ENCODE peak calls at places on chromosomes 12 and 14, in four cellular contexts. C is upper lobe of right lung, I is epithelial cell of esophagus, X is lung. Y is an unnamed sample.

GRCh38 chr14:92783813-92784431 is 10.2 kb upstream of the GOLGA5 start:
- DNase-seq in C (no peak), X (no peak), I (peak), Y (peak)

GRCh38 chr14:36508418-36509051 is 11.5 kb downstream of the NKX2-1 start:
- DNase-seq in X (peak), I (no peak), C (peak), Y (no peak)

GRCh38 chr12:57239587-57240068 is 10.1 kb downstream of the SHMT2 start:
- DNase-seq in I (no peak), C (no peak), X (no peak), Y (no peak)

GRCh38 chr12:24244801-24245200 is 295.3 kb upstream of the SOX5 start:
- DNase-seq in I (peak), X (no peak), C (no peak), Y (no peak)

GRCh38 chr12:5391638-5392037 is 40.3 kb upstream of the NTF3 start:
- DNase-seq in X (no peak), I (no peak), C (no peak), Y (no peak)

GRCh38 chr14:58739674-58740073 is 101.9 kb downstream of the DACT1 start:
- DNase-seq in X (no peak), C (no peak), I (no peak), Y (no peak)

GRCh38 chr14:23513005-23513412 is 38.6 kb downstream of the ZFHX2 start:
- DNase-seq in I (no peak), C (no peak), X (no peak), Y (no peak)

GRCh38 chr14:44742202-44742601 is 219.5 kb downstream of the KLHL28 start:
- DNase-seq in I (no peak), X (no peak), C (no peak), Y (no peak)

GRCh38 chr14:104820669-104821228 is 19.8 kb downstream of the ZBTB42 start:
- DNase-seq in C (peak), I (peak), X (peak), Y (peak)

GRCh38 chr12:44812062-44812461 is 64.1 kb downstream of the NELL2 start:
- DNase-seq in X (no peak), I (peak), C (no peak), Y (no peak)

GRCh38 chr12:94318178-94318577 is 141.5 kb downstream of the CEP83 start:
- DNase-seq in X (no peak), C (no peak), I (no peak), Y (no peak)

GRCh38 chr12:50297996-50298395 is 14.7 kb upstream of the LIMA1 start:
- DNase-seq in C (no peak), I (peak), X (no peak), Y (no peak)

GRCh38 chr12:62873116-62873825 is 61.7 kb downstream of the PPM1H start:
- DNase-seq in X (no peak), I (no peak), C (no peak), Y (no peak)

GRCh38 chr14:76314521-76314951 is 61.4 kb upstream of the ESRRB start:
- DNase-seq in I (no peak), X (no peak), C (peak), Y (no peak)

GRCh38 chr14:35374273-35374681 is 30.3 kb downstream of the NFKBIA start:
- DNase-seq in C (no peak), X (peak), I (peak), Y (no peak)

GRCh38 chr12:16359512-16360491 is 12.4 kb downstream of the MGST1 start:
- DNase-seq in C (peak), X (no peak), I (peak), Y (peak)

GRCh38 chr14:100554082-100554677 is 33.0 kb downstream of the BEGAIN start:
- DNase-seq in X (no peak), C (peak), I (peak), Y (peak)

DNA sequence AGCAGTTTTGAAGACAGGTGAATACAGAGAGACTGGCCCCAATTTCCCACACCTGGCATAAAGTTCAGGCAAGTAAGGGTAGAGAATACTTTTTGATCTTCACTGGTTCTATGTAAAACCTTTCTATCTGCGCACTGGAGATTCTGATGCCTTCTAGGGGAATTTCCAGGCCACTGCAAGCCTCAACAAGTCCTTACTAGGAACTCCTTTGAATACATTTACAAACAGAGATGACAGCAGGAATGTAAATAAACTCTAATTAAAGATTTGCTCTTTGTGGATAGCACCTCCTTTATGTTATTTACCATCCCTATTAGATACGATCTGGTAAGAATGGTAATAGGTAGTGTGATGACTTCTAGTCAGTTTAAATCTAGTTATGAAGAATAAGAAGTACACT is 69.2 kb downstream of the NTN4 start:
- DNase-seq in X (no peak), C (no peak), I (peak), Y (no peak)
- TF ChIP-seq CTCF in X (no peak), C (no peak), I (peak), Y (peak)

GRCh38 chr12:39830862-39831520 is 211.4 kb upstream of the ABCD2 start:
- DNase-seq in X (no peak), C (no peak), I (no peak), Y (no peak)
- TF ChIP-seq CTCF in X (no peak), C (no peak), I (no peak), Y (no peak)

GRCh38 chr14:49594347-49595089 is 4.2 kb upstream of the LRR1 start:
- DNase-seq in X (peak), C (no peak), I (peak), Y (no peak)

GRCh38 chr14:49598182-49598478 is 610 bp upstream of the LRR1 start:
- DNase-seq in C (no peak), I (no peak), X (no peak), Y (no peak)

GRCh38 chr14:49593016-49593415 is 5.7 kb upstream of the LRR1 start:
- DNase-seq in I (peak), X (no peak), C (no peak), Y (no peak)

GRCh38 chr14:49598479-49599301 is at the start of gene LRR1:
- DNase-seq in I (peak), C (peak), X (peak), Y (peak)
- TF ChIP-seq CTCF in I (no peak), C (no peak), X (no peak), Y (no peak)

DNA sequence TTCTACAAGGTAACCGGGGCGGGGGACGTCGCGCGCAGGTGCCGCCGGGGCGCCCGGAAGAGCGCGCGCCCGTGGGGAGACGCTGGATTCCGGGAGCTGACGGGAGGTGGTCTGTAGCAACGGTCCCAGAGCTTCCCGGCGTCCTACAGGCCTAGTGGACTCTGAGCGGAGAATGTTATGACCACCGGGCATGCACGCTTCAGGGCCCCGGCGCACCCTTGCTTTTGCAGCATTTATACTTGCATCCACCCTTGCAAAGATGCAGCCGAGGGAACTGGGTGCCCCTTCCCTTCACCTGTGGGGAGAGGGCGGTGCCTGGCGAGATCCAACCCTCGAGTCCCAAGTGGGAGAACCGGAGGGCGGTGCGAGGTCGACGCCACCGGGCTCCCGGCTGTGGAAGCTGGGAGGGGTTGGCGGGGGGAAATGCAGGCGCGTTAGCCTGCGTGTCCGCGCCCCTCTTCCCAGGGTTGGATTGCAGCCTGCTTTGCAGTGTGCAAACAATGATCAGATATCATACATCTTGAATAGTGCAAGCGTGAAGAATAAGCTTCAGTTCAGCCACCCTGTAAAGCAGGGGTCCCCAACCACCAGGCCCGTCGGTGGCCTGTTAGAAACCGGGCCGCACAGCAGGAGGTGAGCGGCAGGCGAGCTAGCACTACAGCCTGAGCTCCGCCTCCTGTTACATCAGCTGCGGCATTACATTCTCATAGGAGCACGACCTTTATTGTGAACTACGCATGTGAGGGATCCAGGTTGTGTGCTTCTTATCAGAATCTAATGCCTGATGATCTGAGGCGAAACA is 576 bp downstream of the ERP29 start:
- DNase-seq in I (peak), C (peak), X (peak), Y (peak)
- TF ChIP-seq CTCF in I (no peak), C (no peak), X (no peak), Y (no peak)

GRCh38 chr12:29427964-29428363 is 47.0 kb upstream of the ERGIC2 start:
- DNase-seq in I (no peak), C (no peak), X (no peak), Y (no peak)
- TF ChIP-seq CTCF in I (peak), C (peak), X (no peak), Y (no peak)

GRCh38 chr12:65237153-65237552 is 41.3 kb upstream of the MSRB3 start:
- DNase-seq in C (no peak), I (no peak), X (no peak), Y (no peak)
- TF ChIP-seq CTCF in C (no peak), I (no peak), X (no peak), Y (no peak)

Y was measured in heart right ventricle.